ENCODE peak calls at places on chromosome 6, in eight cellular contexts. One of them, this sample, is unnamed.

GRCh38 chr6:2465336-2465735 is 219.9 kb upstream of the GMDS start:
- DNase-seq in C1 segment of cervical spinal cord: no peak
- DNase-seq in neural progenitor cell: no peak
- DNase-seq in NCI-H2029 treated with DMSO at 0.1 percent for 48 hours: no peak
- DNase-seq in amniotic stem cell: no peak
- DNase-seq in HEK293T: no peak
- DNase-seq in breast epithelium: no peak
- DNase-seq in NCI-H1092 treated with DMSO at 0.1 percent for 48 hours: no peak
- DNase-seq in this sample: no peak

GRCh38 chr6:18963439-18963838 is 576.3 kb downstream of the RNF144B start:
- DNase-seq in neural progenitor cell: no peak
- DNase-seq in amniotic stem cell: no peak
- DNase-seq in C1 segment of cervical spinal cord: no peak
- DNase-seq in breast epithelium: no peak
- DNase-seq in HEK293T: no peak
- DNase-seq in NCI-H2029 treated with DMSO at 0.1 percent for 48 hours: no peak
- DNase-seq in NCI-H1092 treated with DMSO at 0.1 percent for 48 hours: no peak
- DNase-seq in this sample: no peak

GRCh38 chr6:10262505-10262904 is 152.4 kb downstream of the TFAP2A start:
- DNase-seq in C1 segment of cervical spinal cord: no peak
- DNase-seq in amniotic stem cell: no peak
- DNase-seq in neural progenitor cell: no peak
- DNase-seq in NCI-H1092 treated with DMSO at 0.1 percent for 48 hours: no peak
- DNase-seq in breast epithelium: no peak
- DNase-seq in NCI-H2029 treated with DMSO at 0.1 percent for 48 hours: no peak
- DNase-seq in HEK293T: no peak
- DNase-seq in this sample: no peak

GRCh38 chr6:28585335-28585734 is 59.7 kb downstream of the GPX5 start:
- DNase-seq in HEK293T: no peak
- DNase-seq in breast epithelium: no peak
- DNase-seq in NCI-H2029 treated with DMSO at 0.1 percent for 48 hours: no peak
- DNase-seq in amniotic stem cell: peak; percentile 17
- DNase-seq in NCI-H1092 treated with DMSO at 0.1 percent for 48 hours: no peak
- DNase-seq in neural progenitor cell: no peak
- DNase-seq in C1 segment of cervical spinal cord: no peak
- DNase-seq in this sample: no peak

GRCh38 chr6:125009578-125009977 is 47.3 kb downstream of the RNF217 start:
- DNase-seq in amniotic stem cell: no peak
- DNase-seq in neural progenitor cell: no peak
- DNase-seq in NCI-H1092 treated with DMSO at 0.1 percent for 48 hours: no peak
- DNase-seq in HEK293T: no peak
- DNase-seq in breast epithelium: no peak
- DNase-seq in NCI-H2029 treated with DMSO at 0.1 percent for 48 hours: no peak
- DNase-seq in C1 segment of cervical spinal cord: no peak
- DNase-seq in this sample: no peak

GRCh38 chr6:74879234-74879633 is 326.6 kb downstream of the COL12A1 start:
- DNase-seq in C1 segment of cervical spinal cord: no peak
- DNase-seq in NCI-H2029 treated with DMSO at 0.1 percent for 48 hours: no peak
- DNase-seq in amniotic stem cell: peak; percentile 43
- DNase-seq in NCI-H1092 treated with DMSO at 0.1 percent for 48 hours: no peak
- DNase-seq in neural progenitor cell: no peak
- DNase-seq in HEK293T: no peak
- DNase-seq in breast epithelium: no peak
- DNase-seq in this sample: no peak

GRCh38 chr6:50358113-50358512 is 308.4 kb upstream of the DEFB112 start:
- DNase-seq in C1 segment of cervical spinal cord: no peak
- DNase-seq in neural progenitor cell: no peak
- DNase-seq in NCI-H2029 treated with DMSO at 0.1 percent for 48 hours: no peak
- DNase-seq in breast epithelium: no peak
- DNase-seq in HEK293T: no peak
- DNase-seq in amniotic stem cell: no peak
- DNase-seq in NCI-H1092 treated with DMSO at 0.1 percent for 48 hours: no peak
- DNase-seq in this sample: no peak

GRCh38 chr6:158290659-158291058 is 21.6 kb upstream of the TULP4 start:
- DNase-seq in neural progenitor cell: no peak
- DNase-seq in amniotic stem cell: no peak
- DNase-seq in NCI-H1092 treated with DMSO at 0.1 percent for 48 hours: no peak
- DNase-seq in C1 segment of cervical spinal cord: no peak
- DNase-seq in breast epithelium: no peak
- DNase-seq in HEK293T: no peak
- DNase-seq in NCI-H2029 treated with DMSO at 0.1 percent for 48 hours: peak; percentile 49
- DNase-seq in this sample: no peak

GRCh38 chr6:159908940-159909339 is 18.2 kb downstream of the MAS1 start:
- DNase-seq in HEK293T: no peak
- DNase-seq in breast epithelium: no peak
- DNase-seq in neural progenitor cell: no peak
- DNase-seq in C1 segment of cervical spinal cord: no peak
- DNase-seq in NCI-H2029 treated with DMSO at 0.1 percent for 48 hours: no peak
- DNase-seq in amniotic stem cell: no peak
- DNase-seq in NCI-H1092 treated with DMSO at 0.1 percent for 48 hours: no peak
- DNase-seq in this sample: no peak

GRCh38 chr6:43884660-43885022 is 114.6 kb downstream of the VEGFA start:
- DNase-seq in HEK293T: no peak
- DNase-seq in NCI-H1092 treated with DMSO at 0.1 percent for 48 hours: no peak
- DNase-seq in breast epithelium: no peak
- DNase-seq in neural progenitor cell: no peak
- DNase-seq in amniotic stem cell: no peak
- DNase-seq in NCI-H2029 treated with DMSO at 0.1 percent for 48 hours: no peak
- DNase-seq in C1 segment of cervical spinal cord: no peak
- DNase-seq in this sample: no peak

GRCh38 chr6:53066059-53066406 is 829 bp downstream of the FBXO9 start:
- DNase-seq in neural progenitor cell: no peak
- DNase-seq in NCI-H2029 treated with DMSO at 0.1 percent for 48 hours: no peak
- DNase-seq in breast epithelium: peak; percentile 56
- DNase-seq in NCI-H1092 treated with DMSO at 0.1 percent for 48 hours: peak; percentile 37
- DNase-seq in HEK293T: peak; percentile 31
- DNase-seq in C1 segment of cervical spinal cord: no peak
- DNase-seq in amniotic stem cell: no peak
- DNase-seq in this sample: peak; percentile 48

GRCh38 chr6:99467509-99468106 is 42.5 kb upstream of the PNISR start:
- DNase-seq in neural progenitor cell: peak; percentile 34
- DNase-seq in amniotic stem cell: no peak
- DNase-seq in breast epithelium: no peak
- DNase-seq in NCI-H2029 treated with DMSO at 0.1 percent for 48 hours: peak; percentile 27
- DNase-seq in C1 segment of cervical spinal cord: no peak
- DNase-seq in HEK293T: peak; percentile 25
- DNase-seq in NCI-H1092 treated with DMSO at 0.1 percent for 48 hours: peak; percentile 29
- DNase-seq in this sample: peak; percentile 57

GRCh38 chr6:130525378-130525777 is 159.6 kb downstream of the TMEM200A start:
- DNase-seq in breast epithelium: no peak
- DNase-seq in C1 segment of cervical spinal cord: no peak
- DNase-seq in amniotic stem cell: no peak
- DNase-seq in NCI-H2029 treated with DMSO at 0.1 percent for 48 hours: no peak
- DNase-seq in NCI-H1092 treated with DMSO at 0.1 percent for 48 hours: no peak
- DNase-seq in neural progenitor cell: no peak
- DNase-seq in HEK293T: no peak
- DNase-seq in this sample: no peak

GRCh38 chr6:135520781-135521180 is 23.2 kb upstream of the AHI1 start:
- DNase-seq in neural progenitor cell: no peak
- DNase-seq in NCI-H2029 treated with DMSO at 0.1 percent for 48 hours: no peak
- DNase-seq in breast epithelium: no peak
- DNase-seq in HEK293T: no peak
- DNase-seq in amniotic stem cell: no peak
- DNase-seq in NCI-H1092 treated with DMSO at 0.1 percent for 48 hours: no peak
- DNase-seq in C1 segment of cervical spinal cord: no peak
- DNase-seq in this sample: no peak

GRCh38 chr6:21935561-21936028 is 342.0 kb downstream of the SOX4 start:
- DNase-seq in NCI-H1092 treated with DMSO at 0.1 percent for 48 hours: no peak
- DNase-seq in amniotic stem cell: no peak
- DNase-seq in NCI-H2029 treated with DMSO at 0.1 percent for 48 hours: peak; percentile 34
- DNase-seq in breast epithelium: no peak
- DNase-seq in HEK293T: peak; percentile 52
- DNase-seq in C1 segment of cervical spinal cord: no peak
- DNase-seq in neural progenitor cell: peak; percentile 53
- DNase-seq in this sample: no peak

GRCh38 chr6:37340639-37340943 is 13.2 kb upstream of the RNF8 start:
- DNase-seq in HEK293T: no peak
- DNase-seq in amniotic stem cell: no peak
- DNase-seq in NCI-H2029 treated with DMSO at 0.1 percent for 48 hours: no peak
- DNase-seq in C1 segment of cervical spinal cord: no peak
- DNase-seq in breast epithelium: no peak
- DNase-seq in NCI-H1092 treated with DMSO at 0.1 percent for 48 hours: no peak
- DNase-seq in neural progenitor cell: no peak
- DNase-seq in this sample: no peak

GRCh38 chr6:129672883-129673631 is 36.9 kb downstream of the ARHGAP18 start:
- DNase-seq in HEK293T: no peak
- DNase-seq in neural progenitor cell: no peak
- DNase-seq in amniotic stem cell: no peak
- DNase-seq in breast epithelium: no peak
- DNase-seq in C1 segment of cervical spinal cord: no peak
- DNase-seq in NCI-H2029 treated with DMSO at 0.1 percent for 48 hours: no peak
- DNase-seq in NCI-H1092 treated with DMSO at 0.1 percent for 48 hours: no peak
- DNase-seq in this sample: no peak